ENCODE peak calls at places on chromosomes 4 and X, in eight cellular contexts. O is PC-3; E is fibroblast of lung; P is aorta; C is neuronal stem cell; D is substantia nigra; A is CD8-positive, alpha-beta T cell; Q is heart left ventricle. J is an unnamed sample.

GRCh38 chr4:88054229-88054628 is 46.8 kb downstream of the PKD2 start:
- DNase-seq in O (no peak), E (no peak), P (no peak), C (no peak), D (no peak), A (no peak), Q (no peak), J (no peak)

GRCh38 chrX:84907324-84907946 is 96.2 kb upstream of the APOOL start:
- DNase-seq in O (peak), E (peak), P (no peak), C (no peak), D (no peak), A (no peak), Q (no peak), J (no peak)

GRCh38 chr4:85747871-85748491 is 273.0 kb downstream of the ARHGAP24 start:
- DNase-seq in O (peak), E (peak), P (no peak), C (peak), D (no peak), A (no peak), Q (no peak), J (no peak)

GRCh38 chr4:8651661-8652180 is 59.2 kb downstream of the CPZ start:
- DNase-seq in O (no peak), E (no peak), P (peak), C (no peak), D (no peak), A (no peak), Q (no peak), J (no peak)

GRCh38 chr4:1720163-1720983 is 750 bp downstream of the TMEM129 start:
- DNase-seq in O (no peak), E (peak), P (peak), C (peak), D (peak), A (peak), Q (peak), J (no peak)

GRCh38 chr4:142567620-142568451 is 278.3 kb downstream of the INPP4B start:
- DNase-seq in O (peak), E (peak), P (no peak), C (peak), D (no peak), A (no peak), Q (no peak), J (no peak)

GRCh38 chr4:182881928-182882327 is 35.3 kb downstream of the DCTD start:
- DNase-seq in O (no peak), E (no peak), P (no peak), C (no peak), D (no peak), A (no peak), Q (no peak), J (no peak)

GRCh38 chr4:36863601-36864000 is 380.9 kb upstream of the NWD2 start:
- DNase-seq in O (no peak), E (no peak), P (no peak), C (no peak), D (no peak), A (no peak), Q (no peak), J (no peak)

GRCh38 chr4:171203425-171203824 is 609.8 kb upstream of the GALNTL6 start:
- DNase-seq in O (peak), E (no peak), P (no peak), C (no peak), D (no peak), A (no peak), Q (no peak), J (no peak)

GRCh38 chr4:98482847-98483806 is 175.3 kb downstream of the TSPAN5 start:
- DNase-seq in O (peak), E (no peak), P (no peak), C (no peak), D (no peak), A (no peak), Q (no peak), J (no peak)

GRCh38 chrX:116873678-116874077 is 410.9 kb upstream of the CT83 start:
- DNase-seq in O (peak), E (peak), P (no peak), C (no peak), D (no peak), A (no peak), Q (no peak), J (no peak)

GRCh38 chrX:34810911-34811310 is 131.7 kb upstream of the FAM47B start:
- DNase-seq in O (no peak), E (no peak), P (no peak), C (no peak), D (no peak), A (no peak), Q (no peak), J (no peak)

GRCh38 chr4:8370835-8371234 is 69.7 kb downstream of the ACOX3 start:
- DNase-seq in O (no peak), E (no peak), P (peak), C (no peak), D (no peak), A (no peak), Q (no peak), J (no peak)

GRCh38 chr4:168877779-168878491 is 132.1 kb downstream of the CBR4 start:
- DNase-seq in O (no peak), E (peak), P (peak), C (peak), D (no peak), A (peak), Q (peak), J (no peak)

GRCh38 chrX:2577844-2578444 is 77.2 kb upstream of the DHRSX start:
- DNase-seq in O (no peak), E (no peak), P (no peak), C (no peak), D (no peak), A (no peak), Q (no peak), J (no peak)

GRCh38 chr4:64340243-64341110 is 68.8 kb downstream of the TECRL start:
- DNase-seq in O (no peak), E (no peak), P (no peak), C (no peak), D (no peak), A (no peak), Q (peak), J (no peak)

GRCh38 chr4:48506716-48507115 is 16.7 kb downstream of the ZAR1 start:
- DNase-seq in O (no peak), E (no peak), P (no peak), C (no peak), D (no peak), A (no peak), Q (no peak), J (no peak)

GRCh38 chr4:184980261-184980660 is 38.0 kb upstream of the HELT start:
- DNase-seq in O (peak), E (no peak), P (no peak), C (no peak), D (no peak), A (no peak), Q (no peak), J (no peak)
- H3K27ac ChIP-seq in O (no peak), E (no peak), P (no peak), C (no peak), D (no peak), A (no peak), Q (no peak), J (no peak)

DNA sequence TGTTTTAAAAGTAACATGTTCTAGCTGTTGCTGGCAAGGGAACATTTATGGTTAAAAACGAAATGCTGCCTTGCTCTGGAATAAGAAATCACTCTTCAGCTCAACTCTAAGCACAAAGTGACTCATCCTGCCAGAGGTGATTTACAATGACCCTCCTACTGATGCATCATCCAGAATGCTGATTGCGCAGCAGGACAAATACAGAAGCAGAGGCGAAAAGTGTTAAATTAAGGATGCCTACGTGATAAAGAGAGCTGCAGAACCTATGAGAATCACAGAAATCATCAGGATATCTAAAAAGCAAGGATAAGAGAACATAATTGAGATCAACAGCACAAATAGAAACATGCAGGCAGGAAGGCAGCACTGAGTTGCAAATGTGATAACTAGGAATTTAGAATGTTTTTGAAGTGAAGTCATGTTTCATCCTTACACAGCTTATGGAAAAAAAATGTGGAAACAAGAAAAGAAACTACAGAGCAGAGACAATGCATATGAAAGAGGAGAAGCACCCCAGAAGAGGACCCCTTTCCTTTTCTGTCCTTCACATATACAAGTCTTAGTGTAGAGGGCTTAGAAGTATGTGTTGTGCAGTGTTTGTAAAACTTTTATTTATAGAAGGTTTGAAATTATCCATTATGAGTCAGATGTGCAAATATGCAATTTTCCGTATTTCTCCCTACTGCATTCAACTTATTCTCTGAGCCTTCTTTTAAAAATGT is 188.4 kb downstream of the SLC7A11 start:
- DNase-seq in O (peak), E (peak), P (no peak), C (no peak), D (no peak), A (no peak), Q (no peak), J (no peak)
- H3K27ac ChIP-seq in O (peak), E (peak), P (peak), C (no peak), D (no peak), A (no peak), Q (no peak), J (no peak)

GRCh38 chr4:174538876-174539250 is 16.6 kb upstream of the HPGD start:
- DNase-seq in O (peak), E (no peak), P (no peak), C (no peak), D (no peak), A (no peak), Q (no peak), J (no peak)

GRCh38 chr4:174537634-174538033 is 15.3 kb upstream of the HPGD start:
- DNase-seq in O (no peak), E (no peak), P (no peak), C (no peak), D (no peak), A (no peak), Q (no peak), J (no peak)

GRCh38 chr4:174540175-174540574 is 17.9 kb upstream of the HPGD start:
- DNase-seq in O (no peak), E (no peak), P (no peak), C (no peak), D (no peak), A (no peak), Q (no peak), J (no peak)

GRCh38 chr4:174539571-174539970 is 17.3 kb upstream of the HPGD start:
- DNase-seq in O (no peak), E (no peak), P (no peak), C (no peak), D (no peak), A (no peak), Q (no peak), J (no peak)

GRCh38 chr4:174538123-174538875 is 16.0 kb upstream of the HPGD start:
- DNase-seq in O (peak), E (no peak), P (no peak), C (no peak), D (no peak), A (no peak), Q (no peak), J (no peak)
- H3K27ac ChIP-seq in O (peak), E (no peak), P (no peak), C (no peak), D (no peak), A (no peak), Q (no peak), J (no peak)

DNA sequence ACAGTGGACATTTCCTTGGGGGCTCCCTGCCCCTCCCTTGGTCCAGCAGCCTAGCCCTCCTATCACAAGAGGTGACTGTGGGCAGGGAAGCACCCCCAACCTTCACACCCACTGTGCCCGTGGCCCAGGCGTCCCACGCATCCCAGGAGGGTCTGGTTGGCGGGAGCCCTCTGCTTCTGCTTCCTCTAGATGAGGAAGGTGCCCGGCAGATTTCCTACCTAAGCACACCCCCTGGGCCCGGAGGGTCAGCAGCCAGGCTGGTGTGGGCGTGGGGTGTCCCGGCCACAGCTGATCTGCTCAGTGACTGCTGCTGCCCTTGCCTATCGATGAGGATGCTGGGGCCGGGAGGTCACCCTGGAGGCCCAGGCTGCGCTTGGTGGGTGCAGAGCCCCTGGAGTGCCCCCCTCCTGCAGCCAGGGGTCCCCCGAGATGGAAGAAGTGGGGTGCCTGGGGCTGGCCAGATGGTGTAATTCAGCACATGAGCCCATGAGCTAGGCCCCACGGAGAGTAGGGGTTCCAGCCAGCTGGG is 12.2 kb downstream of the SH3BP2 start:
- DNase-seq in O (no peak), E (no peak), P (peak), C (no peak), D (no peak), A (no peak), Q (peak), J (no peak)
- H3K27ac ChIP-seq in O (peak), E (no peak), P (no peak), C (no peak), D (no peak), A (no peak), Q (peak), J (peak)

GRCh38 chr4:73087871-73088270 is 18.4 kb upstream of the COX18 start:
- DNase-seq in O (no peak), E (no peak), P (no peak), C (no peak), D (no peak), A (no peak), Q (no peak), J (no peak)
- H3K27ac ChIP-seq in O (no peak), E (no peak), P (no peak), C (no peak), D (no peak), A (no peak), Q (no peak), J (no peak)

DNA sequence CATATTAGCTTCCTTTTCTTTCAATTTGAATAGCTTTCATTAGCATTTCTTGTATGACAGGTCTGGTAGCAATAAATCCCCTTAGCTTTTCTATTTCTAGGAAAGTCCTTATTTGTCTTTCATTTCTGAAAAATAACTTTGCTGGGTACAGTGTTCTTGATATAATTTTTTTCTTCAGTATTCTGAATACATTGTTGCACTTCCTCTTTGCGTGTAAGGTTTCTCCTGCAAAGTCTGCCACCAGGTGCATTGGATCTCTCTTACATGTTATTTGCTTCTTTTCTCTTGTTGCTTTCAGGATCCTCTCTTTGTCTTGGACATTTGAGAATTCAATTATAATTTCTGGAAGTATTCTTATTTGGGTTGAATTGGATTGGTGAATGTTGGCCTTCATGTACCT is 663.7 kb downstream of the GRXCR1 start:
- DNase-seq in O (no peak), E (no peak), P (no peak), C (no peak), D (no peak), A (no peak), Q (no peak), J (no peak)
- H3K27ac ChIP-seq in O (no peak), E (no peak), P (no peak), C (no peak), D (no peak), A (no peak), Q (no peak), J (no peak)